ENCODE peak calls at places on chromosomes 2 and 18, in seven cellular contexts. V is fibroblast of the aortic adventitia, W is AG10803, R is epithelial cell of proximal tubule, U is HCT116, E is breast epithelium, P is upper lobe of right lung. X is an unnamed sample.

GRCh38 chr18:45662468-45662867 is 47.2 kb downstream of the SLC14A2 start:
- DNase-seq in P (no peak), W (peak; percentile 67), E (no peak), V (peak; percentile 77), U (no peak), R (no peak), X (peak; percentile 51)

GRCh38 chr18:48974304-48975220 is 23.8 kb upstream of the SMAD7 start:
- DNase-seq in E (no peak), W (no peak), V (no peak), U (no peak), R (no peak), P (no peak), X (no peak)

GRCh38 chr2:3634631-3635091 is 23.3 kb upstream of the ALLC start:
- DNase-seq in W (no peak), U (no peak), R (no peak), V (no peak), E (no peak), P (peak; percentile 59), X (no peak)

GRCh38 chr2:54708584-54709340 is 14.7 kb upstream of the EML6 start:
- DNase-seq in R (no peak), W (peak; percentile 5), V (no peak), E (no peak), P (peak; percentile 77), U (no peak), X (no peak)

GRCh38 chr2:101699191-101699938 is 1.9 kb downstream of the MAP4K4 start:
- DNase-seq in P (no peak), U (no peak), R (no peak), V (peak; percentile 28), W (peak; percentile 41), E (no peak), X (peak; percentile 14)

GRCh38 chr2:143083636-143084035 is 45.6 kb upstream of the ARHGAP15 start:
- DNase-seq in W (peak; percentile 74), P (no peak), R (peak; percentile 90), V (peak; percentile 63), U (no peak), E (no peak), X (peak; percentile 89)

GRCh38 chr2:151872468-151872867 is 44.2 kb upstream of the ARL5A start:
- DNase-seq in E (no peak), V (peak; percentile 75), P (no peak), U (no peak), R (no peak), W (peak; percentile 24), X (peak; percentile 11)

GRCh38 chr2:205403244-205403845 is 279.0 kb upstream of the NRP2 start:
- DNase-seq in E (no peak), U (no peak), W (peak; percentile 87), V (peak; percentile 87), P (no peak), R (no peak), X (peak; percentile 82)

GRCh38 chr2:210225461-210225798 is 183 bp upstream of the ACADL start:
- DNase-seq in E (no peak), W (peak; percentile 16), U (no peak), V (peak; percentile 34), P (no peak), R (no peak), X (peak; percentile 7)

GRCh38 chr2:238158018-238158806 is 558 bp upstream of the ERFE start:
- DNase-seq in W (no peak), P (peak; percentile 69), V (no peak), E (no peak), R (no peak), U (no peak), X (no peak)
- H3K4me3 ChIP-seq in W (peak overlapping the region; percentile 34), P (peak overlapping the region; percentile 5), V (peak overlapping the region; percentile 37), E (peak overlapping the region; percentile 37), R (no peak overlapping the region), U (no peak overlapping the region), X (no peak overlapping the region)

GRCh38 chr18:25164837-25165791 is 186.9 kb downstream of the ZNF521 start:
- DNase-seq in R (no peak), W (peak; percentile 66), P (no peak), V (peak; percentile 26), E (no peak), U (no peak), X (peak; percentile 28)

GRCh38 chr18:25166113-25166512 is 185.9 kb downstream of the ZNF521 start:
- DNase-seq in U (no peak), E (no peak), V (peak; percentile 4), R (no peak), P (no peak), W (no peak), X (no peak)

GRCh38 chr18:25169701-25170100 is 182.3 kb downstream of the ZNF521 start:
- DNase-seq in V (no peak), P (no peak), U (no peak), E (no peak), R (no peak), W (peak; percentile 26), X (peak; percentile 28)

GRCh38 chr18:25168011-25168410 is 184.0 kb downstream of the ZNF521 start:
- DNase-seq in V (no peak), P (no peak), R (no peak), E (no peak), W (no peak), U (no peak), X (no peak)

GRCh38 chr18:25164211-25164836 is 187.6 kb downstream of the ZNF521 start:
- DNase-seq in V (peak; percentile 2), R (no peak), U (no peak), P (no peak), E (no peak), W (no peak), X (no peak)
- H3K4me3 ChIP-seq in V (peak overlapping the region; percentile 46), R (peak overlapping the region; percentile 44), U (no peak overlapping the region), P (peak overlapping the region; percentile 43), E (peak overlapping the region; percentile 31), W (peak overlapping the region; percentile 48), X (peak overlapping the region; percentile 14)

GRCh38 chr18:55405655-55406373 is 182.2 kb downstream of the TCF4 start:
- DNase-seq in R (peak; percentile 56), W (peak; percentile 86), U (no peak), V (peak; percentile 96), P (peak; percentile 67), E (no peak), X (peak; percentile 95)

GRCh38 chr18:55403555-55403954 is 184.4 kb downstream of the TCF4 start:
- DNase-seq in U (no peak), R (no peak), W (peak; percentile 43), V (peak; percentile 57), P (no peak), E (no peak), X (no peak)

GRCh38 chr18:55404136-55404810 is 183.7 kb downstream of the TCF4 start:
- DNase-seq in V (no peak), E (no peak), P (no peak), W (no peak), R (no peak), U (no peak), X (no peak)

GRCh38 chr18:55406374-55407045 is 181.5 kb downstream of the TCF4 start:
- DNase-seq in P (no peak), V (no peak), E (no peak), R (no peak), U (no peak), W (no peak), X (no peak)

DNA sequence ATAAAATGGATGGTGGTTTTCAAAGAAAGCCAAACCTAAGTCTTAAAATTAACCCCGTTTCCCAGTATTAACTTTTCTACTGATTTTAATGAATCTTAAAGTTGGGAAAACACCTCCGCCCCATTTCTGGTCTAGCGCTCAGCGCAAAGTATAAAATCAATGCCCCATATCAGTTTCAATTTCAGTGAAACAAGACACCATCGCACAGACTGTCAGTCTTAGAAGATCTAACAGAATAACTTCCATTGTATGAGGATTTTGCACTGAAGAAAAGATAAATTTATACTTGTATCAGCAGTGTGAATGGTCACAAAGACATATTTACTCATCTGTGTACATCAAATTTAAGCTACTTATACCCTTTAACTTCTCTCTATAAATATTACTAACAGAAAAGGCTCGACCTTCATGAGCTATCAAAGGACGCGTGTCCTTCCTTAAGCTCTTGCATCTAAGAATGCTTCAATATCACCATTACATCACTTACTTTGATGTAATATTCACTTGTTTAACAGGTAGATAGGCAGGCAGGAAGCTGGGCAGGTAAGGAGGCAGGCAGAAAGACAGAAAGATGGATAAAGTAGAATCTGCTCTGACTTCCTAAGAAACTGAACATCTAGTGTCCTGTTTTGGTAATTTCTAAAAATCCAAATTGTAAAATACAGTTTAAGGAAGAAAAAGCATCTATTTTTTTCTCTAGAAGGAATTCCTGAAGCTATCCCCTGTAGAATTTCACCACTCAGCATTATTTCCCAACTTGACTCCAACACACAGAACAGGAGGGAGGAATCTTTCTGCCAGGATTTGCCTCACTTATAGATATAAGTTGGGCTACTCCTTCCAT is 183.0 kb downstream of the TCF4 start:
- DNase-seq in U (no peak), P (no peak), V (peak; percentile 71), R (no peak), E (no peak), W (no peak), X (no peak)
- H3K4me3 ChIP-seq in U (no peak overlapping the region), P (no peak overlapping the region), V (no peak overlapping the region), R (no peak overlapping the region), E (no peak overlapping the region), W (no peak overlapping the region), X (no peak overlapping the region)

DNA sequence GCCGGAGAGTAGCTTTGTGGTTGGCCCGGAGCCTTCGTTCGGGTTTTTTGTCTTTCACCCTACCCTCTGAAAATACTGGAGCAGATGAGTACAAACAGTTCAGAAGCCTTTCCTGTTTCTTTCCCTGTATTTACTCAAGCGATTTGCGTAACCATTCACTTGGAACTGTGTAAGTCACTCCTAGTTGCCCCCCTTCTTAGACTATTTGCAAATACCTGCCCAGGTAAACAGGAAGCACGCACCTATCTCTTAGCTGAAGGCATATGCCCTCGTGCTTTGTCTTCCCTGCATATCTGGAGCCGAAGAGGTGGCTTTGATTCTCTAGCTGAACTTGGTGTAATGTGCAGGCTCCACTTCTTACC is 1.4 kb downstream of the KCNS3 start:
- DNase-seq in W (no peak), R (no peak), E (no peak), P (no peak), U (no peak), V (no peak), X (no peak)
- H3K4me3 ChIP-seq in W (no peak overlapping the region), R (peak overlapping the region; percentile 90), E (peak overlapping the region; percentile 79), P (peak overlapping the region; percentile 79), U (peak overlapping the region; percentile 70), V (no peak overlapping the region), X (no peak overlapping the region)

GRCh38 chr2:127219716-127220090 is 396 bp downstream of the CYP27C1 start:
- DNase-seq in P (no peak), R (no peak), V (no peak), W (no peak), E (no peak), U (no peak), X (no peak)

GRCh38 chr2:127220102-127220806 is at the start of gene CYP27C1:
- DNase-seq in R (no peak), V (peak; percentile 8), E (no peak), U (no peak), W (no peak), P (no peak), X (no peak)

GRCh38 chr2:127217470-127218325 is 2.4 kb downstream of the CYP27C1 start:
- DNase-seq in P (no peak), R (no peak), U (peak; percentile 23), E (no peak), V (no peak), W (no peak), X (no peak)

GRCh38 chr2:127220807-127221527 is 868 bp upstream of the CYP27C1 start:
- DNase-seq in W (no peak), U (no peak), P (no peak), V (no peak), E (no peak), R (no peak), X (no peak)

GRCh38 chr2:127218843-127219715 is 1.0 kb downstream of the CYP27C1 start:
- DNase-seq in P (no peak), V (no peak), R (no peak), W (no peak), U (no peak), E (no peak), X (no peak)
- H3K4me3 ChIP-seq in P (peak overlapping the region; percentile 36), V (peak overlapping the region; percentile 51), R (peak overlapping the region; percentile 54), W (peak overlapping the region; percentile 48), U (no peak overlapping the region), E (peak overlapping the region; percentile 58), X (peak overlapping the region; percentile 34)